ENCODE peak calls at places on chromosomes 12 and 14, in nine cellular contexts. P is PC-3, V is OCI-LY7, I is cardiac muscle cell, A is left lung, G is H1, D is MM.1S, E is tibial artery, X is neural progenitor cell. Q is an unnamed sample. For H3K36me3, the result is how much of the 10 kb centered on the place peaks cover.

GRCh38 chr12:111389635-111390034 is 16.1 kb upstream of the SH2B3 start:
- DNase-seq in V (no peak), X (no peak), D (no peak), E (no peak), A (no peak), G (no peak), I (no peak), P (peak), Q (no peak)

GRCh38 chr12:100168562-100168961 is 25.9 kb upstream of the BLTP3B start:
- DNase-seq in E (no peak), X (no peak), I (no peak), G (no peak), D (no peak), A (no peak), P (peak), V (no peak), Q (no peak)

GRCh38 chr14:63453443-63453936 is 89.7 kb downstream of the PPP2R5E start:
- DNase-seq in I (peak), G (no peak), X (no peak), A (no peak), P (no peak), D (no peak), V (no peak), E (no peak), Q (no peak)

GRCh38 chr12:118136559-118137003 is 657 bp downstream of the PEBP1 start:
- DNase-seq in I (peak), X (peak), D (peak), P (peak), E (peak), V (peak), A (peak), G (no peak), Q (peak)

GRCh38 chr12:6771509-6772330 is 600 bp upstream of the LAG3 start:
- DNase-seq in G (no peak), X (no peak), V (no peak), E (no peak), A (no peak), D (no peak), P (no peak), I (peak), Q (no peak)

GRCh38 chr12:25694072-25694471 is 141.0 kb upstream of the LMNTD1 start:
- DNase-seq in X (no peak), P (peak), V (no peak), A (no peak), G (no peak), I (peak), E (peak), D (no peak), Q (no peak)

GRCh38 chr12:75712223-75712622 is 200.8 kb upstream of the KRR1 start:
- DNase-seq in E (no peak), X (no peak), G (no peak), A (no peak), D (no peak), V (no peak), P (peak), I (no peak), Q (peak)

GRCh38 chr14:69663322-69663686 is 51.9 kb downstream of the SUSD6 start:
- DNase-seq in X (no peak), G (no peak), D (no peak), A (no peak), E (no peak), I (no peak), P (peak), V (no peak), Q (no peak)

GRCh38 chr12:107884769-107885694 is 110.5 kb downstream of the ASCL4 start:
- DNase-seq in V (peak), A (peak), P (peak), E (no peak), I (peak), X (peak), D (peak), G (no peak), Q (peak)

GRCh38 chr12:123364532-123365140 is at the start of gene SBNO1:
- DNase-seq in V (peak), G (peak), P (peak), X (peak), D (peak), A (peak), E (peak), I (peak), Q (peak)

GRCh38 chr12:90126125-90126524 is 417.5 kb upstream of the ATP2B1 start:
- DNase-seq in A (no peak), D (no peak), E (no peak), I (no peak), G (no peak), P (peak), V (no peak), X (no peak), Q (no peak)

GRCh38 chr14:85233756-85234545 is 296.0 kb upstream of the FLRT2 start:
- DNase-seq in X (no peak), P (peak), D (no peak), A (no peak), E (no peak), V (no peak), G (no peak), I (peak), Q (no peak)

GRCh38 chr14:70822706-70823185 is 13.4 kb upstream of the MAP3K9 start:
- DNase-seq in P (no peak), V (no peak), E (peak), X (peak), D (peak), I (peak), G (peak), A (peak), Q (no peak)

GRCh38 chr14:53810221-53810620 is 146.4 kb downstream of the BMP4 start:
- DNase-seq in E (no peak), V (no peak), X (no peak), D (no peak), A (no peak), I (no peak), P (no peak), G (no peak), Q (no peak)

GRCh38 chr14:50210074-50210473 is 21.3 kb downstream of the SOS2 start:
- DNase-seq in P (no peak), G (no peak), D (no peak), I (no peak), X (no peak), A (no peak), E (no peak), V (no peak), Q (no peak)

GRCh38 chr12:53938276-53939140 is at the start of gene HOXC13:
- DNase-seq in X (peak), I (peak), E (peak), A (no peak), V (peak), G (peak), P (peak), D (peak), Q (no peak)

GRCh38 chr14:100732766-100733100 is 6.0 kb downstream of the DLK1 start:
- DNase-seq in I (no peak), A (peak), E (no peak), D (no peak), X (no peak), P (no peak), G (no peak), V (no peak), Q (no peak)

GRCh38 chr14:44803239-44803905 is 158.4 kb downstream of the KLHL28 start:
- DNase-seq in V (peak), G (no peak), A (no peak), I (peak), P (peak), D (peak), X (peak), E (no peak), Q (no peak)

GRCh38 chr12:43937947-43938346 is 102.1 kb downstream of the TMEM117 start:
- DNase-seq in X (no peak), I (peak), D (no peak), E (no peak), P (peak), A (no peak), G (no peak), V (peak), Q (no peak)

GRCh38 chr14:42123526-42123925 is 516.9 kb downstream of the LRFN5 start:
- DNase-seq in X (no peak), A (no peak), G (no peak), V (no peak), E (no peak), P (no peak), D (no peak), I (no peak), Q (no peak)

GRCh38 chr12:89856431-89856830 is 147.8 kb upstream of the ATP2B1 start:
- DNase-seq in V (peak), A (no peak), X (no peak), P (peak), D (peak), E (no peak), G (no peak), I (peak), Q (peak)

GRCh38 chr12:92719674-92720073 is 16.9 kb downstream of the PLEKHG7 start:
- DNase-seq in A (no peak), X (no peak), E (no peak), V (no peak), G (no peak), D (no peak), P (peak), I (peak), Q (no peak)

GRCh38 chr12:123916729-123917128 is 55.9 kb downstream of the CCDC92 start:
- DNase-seq in P (no peak), E (no peak), A (no peak), X (no peak), D (no peak), G (no peak), V (no peak), I (no peak), Q (no peak)

GRCh38 chr14:77275041-77275854 is 4.2 kb upstream of the NGB start:
- DNase-seq in E (no peak), G (no peak), D (no peak), A (no peak), I (no peak), X (peak), P (no peak), V (no peak), Q (no peak)

GRCh38 chr12:24222968-24223367 is 273.5 kb upstream of the SOX5 start:
- DNase-seq in X (no peak), V (no peak), E (no peak), A (no peak), G (no peak), D (no peak), P (no peak), I (peak), Q (no peak)

GRCh38 chr14:34593740-34594375 is 36.1 kb downstream of the SNX6 start:
- DNase-seq in I (no peak), D (no peak), A (no peak), E (peak), G (no peak), X (no peak), V (no peak), P (no peak), Q (no peak)

GRCh38 chr12:53968214-53969127 is 4.5 kb upstream of the HOXC11 start:
- DNase-seq in X (no peak), I (no peak), E (no peak), P (no peak), V (no peak), G (no peak), D (no peak), A (no peak), Q (no peak)

GRCh38 chr14:74697543-74697942 is 15.3 kb downstream of the AREL1 start:
- DNase-seq in P (no peak), A (peak), V (no peak), I (peak), D (no peak), X (no peak), G (no peak), E (no peak), Q (no peak)

GRCh38 chr12:131827961-131828534 is at the start of gene MMP17:
- DNase-seq in P (peak), A (no peak), G (no peak), X (peak), I (peak), E (no peak), D (peak), V (no peak), Q (no peak)

GRCh38 chr14:33693237-33693636 is 257.6 kb downstream of the EGLN3 start:
- DNase-seq in A (no peak), X (no peak), D (no peak), P (no peak), E (no peak), V (no peak), I (no peak), G (no peak), Q (no peak)

GRCh38 chr12:47601071-47601470 is 104.8 kb downstream of the RPAP3 start:
- DNase-seq in I (no peak), X (no peak), P (no peak), G (no peak), E (no peak), D (no peak), V (no peak), A (no peak), Q (no peak)

DNA sequence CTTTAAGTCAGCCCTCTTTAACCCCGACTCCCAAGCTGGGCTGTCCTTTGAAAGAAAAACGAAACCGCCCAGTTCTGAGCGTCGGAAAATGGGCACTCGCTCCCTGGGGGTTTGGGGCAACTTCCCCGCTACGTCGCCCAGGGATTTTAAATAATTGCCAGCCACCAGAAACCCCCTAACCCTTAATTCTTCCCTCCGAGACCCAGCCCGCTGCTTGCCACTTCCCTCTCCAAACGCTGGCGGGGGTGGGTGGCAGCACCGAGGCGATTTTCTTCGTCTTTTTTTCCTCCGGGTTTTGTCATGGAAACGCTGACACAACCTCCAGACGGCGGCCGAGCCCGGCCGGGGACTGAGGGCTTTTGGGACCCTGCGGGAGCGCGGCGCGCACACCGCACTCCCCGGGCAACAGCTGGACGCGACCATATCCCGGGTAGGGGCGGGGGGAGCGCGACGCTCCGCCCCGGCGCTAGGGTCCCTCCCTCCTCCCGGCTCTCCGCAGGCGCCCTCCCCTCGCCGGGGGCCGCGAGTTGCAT is at the start of gene CHST11:
- DNase-seq in E (peak), I (peak), V (peak), D (peak), X (peak), P (peak), G (peak), A (peak), Q (peak)
- TF ChIP-seq CTCF in E (peak), I (peak), V (peak), D (peak), X (peak), P (no peak), G (peak), A (peak), Q (peak)

GRCh38 chr12:119180380-119181040 is 1.8 kb downstream of the HSPB8 start:
- DNase-seq in V (no peak), X (no peak), E (peak), G (no peak), P (no peak), A (peak), I (peak), D (no peak), Q (no peak)
- H3K4me3 ChIP-seq in V (no peak), X (no peak), E (peak), G (no peak), P (peak), A (peak), I (peak), D (no peak), Q (no peak)

GRCh38 chr12:77833329-77833728 is 2.6 kb downstream of the NAV3 start:
- DNase-seq in D (no peak), E (no peak), P (no peak), I (peak), G (no peak), X (no peak), A (no peak), V (no peak), Q (no peak)
- H3K36me3 ChIP-seq in D (under half), E (under half), P (under half), I (under half), G (under half), X (under half), A (under half), V (under half), Q (under half)

GRCh38 chr12:80709811-80710726 is 2.6 kb downstream of the MYF6 start:
- DNase-seq in I (peak), A (no peak), G (no peak), D (no peak), X (peak), P (peak), V (peak), E (no peak), Q (no peak)
- TF ChIP-seq CTCF in I (peak), A (no peak), G (peak), D (peak), X (peak), P (peak), V (peak), E (no peak), Q (peak)

Q was measured in GM06990.